ENCODE peak calls at places on chromosome 5, in eight cellular contexts. J is sigmoid colon, N is stomach, I is HepG2, E is breast epithelium, X is esophagus muscularis mucosa, O is prostate gland, P is HCT116. G is an unnamed sample.
A peak's percentile ranks its signal among the peaks of the same experiment; 100 is the strongest.

GRCh38 chr5:58077387-58077786 is 382.5 kb downstream of the PLK2 start:
- DNase-seq in J (no peak), N (no peak), I (no peak), E (no peak), X (no peak), O (peak; percentile 16), P (no peak), G (no peak)

GRCh38 chr5:30099634-30100033 is 1093.9 kb upstream of the CDH6 start:
- DNase-seq in J (no peak), N (no peak), I (no peak), E (no peak), X (no peak), O (no peak), P (no peak), G (no peak)

GRCh38 chr5:113081881-113082546 is 105.4 kb downstream of the DCP2 start:
- DNase-seq in J (no peak), N (no peak), I (no peak), E (no peak), X (no peak), O (no peak), P (no peak), G (no peak)

GRCh38 chr5:134247825-134248224 is 22.0 kb upstream of the PPP2CA start:
- DNase-seq in J (no peak), N (no peak), I (no peak), E (no peak), X (no peak), O (no peak), P (no peak), G (no peak)

GRCh38 chr5:38871790-38872551 is 26.2 kb downstream of the OSMR start:
- DNase-seq in J (no peak), N (no peak), I (peak; percentile 23), E (no peak), X (no peak), O (no peak), P (peak; percentile 95), G (no peak)

GRCh38 chr5:21145376-21145775 is 1157.4 kb upstream of the CDH18 start:
- DNase-seq in J (no peak), N (no peak), I (no peak), E (no peak), X (no peak), O (no peak), P (no peak), G (no peak)

GRCh38 chr5:142486581-142486980 is 161.8 kb upstream of the SPRY4 start:
- DNase-seq in J (no peak), N (no peak), I (no peak), E (no peak), X (no peak), O (no peak), P (no peak), G (no peak)

GRCh38 chr5:61632064-61632463 is 300.0 kb downstream of the ZSWIM6 start:
- DNase-seq in J (no peak), N (no peak), I (no peak), E (no peak), X (no peak), O (no peak), P (no peak), G (no peak)

GRCh38 chr5:176608937-176609723 is 826 bp downstream of the GPRIN1 start:
- DNase-seq in J (no peak), N (no peak), I (no peak), E (no peak), X (no peak), O (no peak), P (no peak), G (no peak)

GRCh38 chr5:58274199-58274598 is 185.7 kb downstream of the PLK2 start:
- DNase-seq in J (no peak), N (no peak), I (no peak), E (no peak), X (no peak), O (no peak), P (no peak), G (no peak)

GRCh38 chr5:14204785-14205321 is 61.7 kb downstream of the TRIO start:
- DNase-seq in J (peak; percentile 91), N (peak; percentile 44), I (peak; percentile 64), E (peak; percentile 44), X (no peak), O (peak; percentile 49), P (no peak), G (no peak)

GRCh38 chr5:11182441-11183080 is 421.5 kb upstream of the DAP start:
- DNase-seq in J (no peak), N (no peak), I (peak; percentile 23), E (no peak), X (no peak), O (no peak), P (peak; percentile 18), G (no peak)

GRCh38 chr5:174410716-174411512 is 313.5 kb upstream of the MSX2 start:
- DNase-seq in J (no peak), N (no peak), I (no peak), E (no peak), X (peak; percentile 79), O (no peak), P (no peak), G (no peak)

DNA sequence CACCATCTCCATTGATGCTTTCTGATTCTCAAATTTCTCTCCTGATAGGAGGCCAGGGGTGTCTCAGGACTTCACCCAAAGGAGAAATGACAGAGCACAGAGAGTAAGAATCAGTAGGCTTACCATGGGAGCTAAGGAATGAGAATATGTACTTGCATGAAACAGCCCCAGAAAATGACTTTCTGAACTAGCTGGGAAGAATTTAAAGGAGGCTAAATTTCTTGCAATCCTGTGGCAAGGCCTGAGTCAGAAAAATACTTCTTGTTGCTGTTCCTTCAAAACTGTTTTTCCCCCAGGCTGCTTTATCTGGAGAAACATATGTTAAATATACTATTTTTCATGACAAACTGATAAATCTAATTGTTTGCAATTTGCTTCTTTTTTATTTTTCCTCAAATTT is 53.4 kb upstream of the FBXL7 start:
- DNase-seq in J (no peak), N (no peak), I (no peak), E (no peak), X (no peak), O (no peak), P (no peak), G (no peak)
- TF ChIP-seq POLR2AphosphoS5 in J (no peak), N (no peak), I (no peak), E (no peak), X (no peak), O (no peak), P (no peak), G (no peak)

DNA sequence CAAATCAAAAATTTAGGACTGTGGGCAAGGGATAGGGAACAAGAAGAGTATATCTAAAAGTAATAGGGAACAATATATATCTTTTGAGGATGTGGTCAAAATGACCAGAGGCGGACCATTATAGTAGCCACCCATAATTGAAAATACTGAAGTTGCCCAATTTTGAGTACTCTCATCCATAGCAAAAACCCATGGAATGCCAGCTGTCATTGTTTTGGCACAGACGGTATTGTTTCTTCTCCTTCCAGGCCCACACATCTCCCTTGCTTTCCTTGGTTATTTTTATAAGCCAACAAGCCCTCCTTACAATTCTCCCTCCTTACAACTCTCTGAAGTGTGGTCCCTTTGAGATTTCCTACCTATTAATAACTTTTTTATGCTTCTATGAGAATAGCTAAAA is 50.4 kb upstream of the RGMB start:
- DNase-seq in J (no peak), N (no peak), I (no peak), E (no peak), X (no peak), O (no peak), P (no peak), G (no peak)
- H3K4me1 ChIP-seq in J (no peaks in the 10 kb centered on the region), N (no peaks in the 10 kb centered on the region), I (no peaks in the 10 kb centered on the region), E (no peaks in the 10 kb centered on the region), X (no peaks in the 10 kb centered on the region), O (no peaks in the 10 kb centered on the region), P (no peaks in the 10 kb centered on the region), G (no peaks in the 10 kb centered on the region)

DNA sequence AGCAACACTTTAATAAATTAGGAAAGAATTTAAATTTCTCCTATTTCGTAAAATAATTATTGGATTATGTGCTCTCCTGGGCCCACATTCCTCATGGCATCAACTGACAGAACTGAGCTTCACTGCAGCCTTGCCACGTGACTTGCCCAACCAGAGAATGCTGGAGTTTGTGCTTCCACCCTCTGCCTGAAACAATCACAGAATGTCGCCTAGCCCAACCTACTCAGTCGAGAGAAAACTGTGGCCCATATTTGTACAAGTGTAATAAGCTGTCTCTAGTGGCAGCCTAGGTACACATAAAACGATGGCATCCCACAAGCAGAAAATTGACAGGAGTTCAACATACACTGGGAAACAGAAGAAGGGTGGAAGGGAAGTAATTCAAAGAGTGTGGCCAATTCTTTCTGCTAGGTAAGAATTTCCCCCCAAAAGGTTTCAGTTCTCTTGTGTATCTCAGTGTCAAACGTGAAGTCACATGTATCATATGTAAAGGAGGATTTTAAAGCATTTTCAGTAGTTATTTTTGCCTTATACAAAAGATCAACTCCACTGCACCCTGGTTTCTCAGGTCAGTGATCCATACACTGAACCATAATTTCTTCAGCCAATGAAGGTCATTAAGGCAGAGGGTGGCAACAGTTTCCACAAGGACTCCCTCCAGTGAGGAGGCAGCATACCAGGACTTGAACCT is 41.7 kb downstream of the ZNF608 start:
- DNase-seq in J (no peak), N (no peak), I (peak; percentile 23), E (no peak), X (no peak), O (no peak), P (no peak), G (no peak)
- TF ChIP-seq POLR2AphosphoS5 in J (no peak), N (no peak), I (no peak), E (no peak), X (no peak), O (no peak), P (no peak), G (no peak)

GRCh38 chr5:172840077-172840777 is 6.2 kb downstream of the ERGIC1 start:
- DNase-seq in J (no peak), N (no peak), I (peak; percentile 33), E (no peak), X (no peak), O (no peak), P (no peak), G (no peak)
- H3K4me1 ChIP-seq in J (peaks cover 50% of the 10 kb centered on the region), N (peaks cover 53% of the 10 kb centered on the region), I (peaks cover 50% of the 10 kb centered on the region), E (peaks cover 6% of the 10 kb centered on the region), X (peaks cover 36% of the 10 kb centered on the region), O (peaks cover 34% of the 10 kb centered on the region), P (peaks cover 4% of the 10 kb centered on the region), G (peaks cover 45% of the 10 kb centered on the region)